ENCODE peak calls at places on chromosomes 6 and 20, in seven cellular contexts. Y is A549; N is left ventricle myocardium inferior; X is lower lobe of right lung; T is naive thymus-derived CD4-positive, alpha-beta T cell; C is psoas muscle; S is foreskin fibroblast. Q is an unnamed sample.

GRCh38 chr20:58473818-58474425 is 41.3 kb downstream of the APCDD1L start:
- DNase-seq in Y (no peak), N (no peak), X (no peak), T (no peak), C (no peak), S (no peak), Q (no peak)

GRCh38 chr6:44245391-44245911 is 1.4 kb upstream of the HSP90AB1 start:
- DNase-seq in Y (no peak), N (no peak), X (no peak), T (no peak), C (no peak), S (no peak), Q (no peak)

GRCh38 chr6:109073344-109074235 is 21.1 kb downstream of the SESN1 start:
- DNase-seq in Y (peak; percentile 15), N (no peak), X (no peak), T (peak; percentile 72), C (no peak), S (peak; percentile 51), Q (peak; percentile 74)

GRCh38 chr6:160221423-160221822 is 37.2 kb downstream of the SLC22A2 start:
- DNase-seq in Y (no peak), N (no peak), X (no peak), T (no peak), C (no peak), S (no peak), Q (peak; percentile 2)

GRCh38 chr6:69232506-69233194 is 564.2 kb downstream of the LMBRD1 start:
- DNase-seq in Y (peak; percentile 4), N (peak; percentile 77), X (peak; percentile 68), T (peak; percentile 7), C (peak; percentile 54), S (peak; percentile 33), Q (no peak)

GRCh38 chr6:100893743-100894142 is 12.6 kb upstream of the ASCC3 start:
- DNase-seq in Y (no peak), N (no peak), X (no peak), T (no peak), C (no peak), S (no peak), Q (no peak)

GRCh38 chr20:39480644-39481043 is 518.5 kb downstream of the DHX35 start:
- DNase-seq in Y (no peak), N (no peak), X (no peak), T (no peak), C (no peak), S (no peak), Q (no peak)

GRCh38 chr6:28587746-28588075 is 62.0 kb downstream of the GPX5 start:
- DNase-seq in Y (no peak), N (no peak), X (no peak), T (no peak), C (no peak), S (no peak), Q (no peak)

GRCh38 chr6:36347635-36348034 is 10.9 kb upstream of the BNIP5 start:
- DNase-seq in Y (no peak), N (no peak), X (no peak), T (no peak), C (no peak), S (no peak), Q (no peak)

GRCh38 chr6:167113935-167114910 is 8.7 kb upstream of the CCR6 start:
- DNase-seq in Y (no peak), N (no peak), X (no peak), T (no peak), C (no peak), S (no peak), Q (peak; percentile 77)

GRCh38 chr6:158628542-158628941 is 16.0 kb downstream of the DYNLT1 start:
- DNase-seq in Y (no peak), N (no peak), X (peak; percentile 40), T (no peak), C (no peak), S (no peak), Q (no peak)

DNA sequence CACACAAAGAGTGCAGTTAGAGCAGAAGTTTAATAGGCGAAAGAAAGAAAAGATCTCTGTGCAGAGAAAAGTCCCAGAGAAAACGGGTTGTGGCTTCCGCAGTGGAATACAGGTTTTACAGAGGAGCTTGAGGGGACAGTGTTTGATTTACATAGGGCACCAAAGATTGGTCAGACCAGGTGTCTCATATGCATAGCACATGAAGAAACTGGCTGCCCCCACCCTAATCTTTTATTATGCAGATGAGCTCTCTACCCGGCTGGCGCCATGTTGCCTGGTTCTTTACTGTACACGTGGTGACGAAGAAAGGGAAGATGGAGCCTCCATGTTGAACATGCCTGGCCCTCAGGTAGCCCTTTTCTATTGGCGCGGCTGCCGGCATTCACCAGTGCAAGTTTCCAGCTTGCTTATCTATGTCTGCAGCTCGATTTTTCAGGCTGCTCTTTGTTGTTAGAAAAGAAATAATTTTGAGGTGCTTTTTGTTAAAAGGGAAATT is 47.4 kb downstream of the SLC35B3 start:
- DNase-seq in Y (no peak), N (no peak), X (no peak), T (no peak), C (no peak), S (no peak), Q (no peak)
- H3K4me3 ChIP-seq in Y (no peak overlapping the region), N (no peak overlapping the region), X (no peak overlapping the region), T (no peak overlapping the region), C (no peak overlapping the region), S (no peak overlapping the region), Q (no peak overlapping the region)

GRCh38 chr6:149963212-149963461 is 606 bp upstream of the ULBP1 start:
- DNase-seq in Y (peak; percentile 43), N (no peak), X (no peak), T (no peak), C (no peak), S (peak; percentile 32), Q (peak; percentile 49)
- H3K4me3 ChIP-seq in Y (peak overlapping the region; percentile 47), N (peak overlapping the region; percentile 69), X (peak overlapping the region; percentile 64), T (peak overlapping the region; percentile 66), C (peak overlapping the region; percentile 64), S (peak overlapping the region; percentile 45), Q (peak overlapping the region; percentile 62)

GRCh38 chr6:161631676-161632194 is 357.9 kb upstream of the AGPAT4 start:
- DNase-seq in Y (no peak), N (no peak), X (no peak), T (no peak), C (no peak), S (peak; percentile 61), Q (no peak)
- H3K4me3 ChIP-seq in Y (no peak overlapping the region), N (no peak overlapping the region), X (no peak overlapping the region), T (no peak overlapping the region), C (no peak overlapping the region), S (no peak overlapping the region), Q (peak overlapping the region; percentile 60)

DNA sequence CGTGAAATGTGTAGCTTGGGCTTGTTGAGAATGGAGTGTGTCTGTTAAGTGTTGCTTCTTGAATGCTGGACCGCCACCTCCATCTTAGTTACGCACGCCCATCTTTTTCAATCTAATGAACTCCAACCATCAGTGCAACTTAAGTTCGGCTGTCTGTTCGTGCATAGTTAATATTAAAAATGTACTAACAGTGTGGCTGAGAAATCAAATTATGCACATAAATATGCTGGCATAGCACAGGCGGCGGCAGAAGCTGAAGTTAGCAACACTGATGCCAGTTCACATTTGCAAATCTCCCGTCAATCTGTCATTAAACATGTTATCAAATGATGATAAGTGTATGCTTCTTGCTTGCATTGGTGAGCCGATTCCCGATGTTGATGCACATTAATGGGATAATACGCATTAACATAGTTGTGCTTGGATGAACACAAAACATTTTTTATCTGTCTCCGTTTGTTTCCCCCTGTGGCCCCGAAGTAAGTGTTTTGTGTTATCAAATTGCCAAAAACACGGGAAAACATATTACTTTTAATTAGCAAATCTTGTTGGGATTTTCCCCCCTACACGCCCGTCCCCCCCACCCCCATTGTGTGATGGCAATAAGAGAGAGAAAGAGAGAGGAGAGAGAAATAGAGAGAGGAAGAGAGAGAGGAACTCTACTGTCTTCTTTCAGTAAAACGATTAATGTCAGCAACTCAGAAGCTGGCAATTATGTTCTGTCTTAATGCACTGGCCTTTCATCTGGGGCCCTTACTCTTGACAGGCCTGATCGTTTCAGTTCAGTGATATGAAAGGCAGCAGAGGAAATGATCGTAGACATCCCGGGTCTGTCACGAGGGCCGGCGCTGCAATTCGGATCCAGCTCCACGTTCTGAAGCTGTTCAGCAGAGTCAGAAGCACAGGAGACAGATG is 309.2 kb downstream of the ZNF217 start:
- DNase-seq in Y (no peak), N (no peak), X (no peak), T (no peak), C (no peak), S (no peak), Q (no peak)
- H3K4me3 ChIP-seq in Y (no peak overlapping the region), N (no peak overlapping the region), X (no peak overlapping the region), T (no peak overlapping the region), C (no peak overlapping the region), S (no peak overlapping the region), Q (no peak overlapping the region)

DNA sequence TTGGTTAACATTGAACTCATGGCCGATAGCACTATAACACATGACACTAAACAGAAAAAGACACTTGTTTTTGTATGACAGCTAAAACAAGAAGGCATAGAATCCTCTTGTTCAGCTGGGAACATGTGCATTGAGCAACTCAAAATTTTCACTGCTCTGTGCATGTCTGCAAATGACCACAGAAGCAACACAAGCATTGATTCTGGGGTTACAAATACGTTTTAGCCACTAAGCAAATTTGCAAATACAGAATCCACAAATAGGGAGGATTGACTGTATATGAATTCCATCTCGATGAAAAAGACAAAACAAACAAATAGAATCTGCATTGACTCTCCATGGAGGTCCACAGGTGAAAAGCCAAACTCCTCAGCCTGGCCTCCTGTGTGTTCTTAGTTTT is 31.7 kb downstream of the C6orf132 start:
- DNase-seq in Y (no peak), N (no peak), X (no peak), T (no peak), C (no peak), S (no peak), Q (no peak)
- H3K4me3 ChIP-seq in Y (no peak overlapping the region), N (no peak overlapping the region), X (no peak overlapping the region), T (no peak overlapping the region), C (no peak overlapping the region), S (no peak overlapping the region), Q (no peak overlapping the region)

Q was measured in CD4-positive, CD25-positive, alpha-beta regulatory T cell.